ENCODE peak calls at places on chromosome 9, in five cellular contexts. D is AG20443; F is stimulated activated naive B cell treated with anti-CD40 and anti-IgM and Interleukin-4, amounts not matched to agents 10 μg/mL and 1 μg/mL and 100 μg/mL, for 72 hours; X is stimulated activated CD4-positive, alpha-beta T cell treated with anti-CD3 and anti-CD28 coated beads, Interleukin-2, amount 100 ng/mL, for 48 hours; S is RPMI8226. Y is an unnamed sample.

GRCh38 chr9:125759812-125760134 is 12.6 kb downstream of the PBX3 start:
- DNase-seq in D (peak), F (no peak), X (no peak), S (no peak), Y (no peak)

GRCh38 chr9:23812673-23813072 is 13.4 kb downstream of the ELAVL2 start:
- DNase-seq in D (no peak), F (no peak), X (no peak), S (no peak), Y (no peak)

GRCh38 chr9:70479880-70480291 is 65.4 kb upstream of the KLF9 start:
- DNase-seq in D (peak), F (no peak), X (no peak), S (no peak), Y (no peak)

GRCh38 chr9:86099695-86100364 is 472 bp upstream of the GOLM1 start:
- DNase-seq in D (peak), F (no peak), X (peak), S (peak), Y (peak)

GRCh38 chr9:137044502-137045177 is 1.3 kb downstream of the NPDC1 start:
- DNase-seq in D (no peak), F (no peak), X (no peak), S (no peak), Y (no peak)

GRCh38 chr9:135413086-135413375 is 66.6 kb upstream of the PPP1R26 start:
- DNase-seq in D (no peak), F (no peak), X (no peak), S (no peak), Y (no peak)

GRCh38 chr9:4225291-4226119 is 74.4 kb downstream of the GLIS3 start:
- DNase-seq in D (peak), F (no peak), X (no peak), S (no peak), Y (no peak)

GRCh38 chr9:75960561-75960960 is 70.1 kb downstream of the PCSK5 start:
- DNase-seq in D (no peak), F (no peak), X (no peak), S (no peak), Y (no peak)

GRCh38 chr9:109108318-109108717 is 11.4 kb downstream of the TMEM245 start:
- DNase-seq in D (no peak), F (no peak), X (no peak), S (peak), Y (no peak)

GRCh38 chr9:131764568-131764967 is 24.7 kb upstream of the RAPGEF1 start:
- DNase-seq in D (no peak), F (no peak), X (no peak), S (no peak), Y (no peak)

Y was measured in GM19239.